ENCODE peak calls at places on chromosome 13, in six cellular contexts. C is AG04450, L is body of pancreas, M is heart right ventricle, K is neural progenitor cell, S is dorsolateral prefrontal cortex. Y is an unnamed sample.

GRCh38 chr13:43783820-43784219 is 3.0 kb downstream of the ENOX1 start:
- DNase-seq in K (peak; percentile 55), S (no peak), M (no peak), L (peak; percentile 43), C (no peak), Y (no peak)

GRCh38 chr13:40445557-40445990 is 220.9 kb downstream of the FOXO1 start:
- DNase-seq in C (no peak), S (no peak), K (no peak), M (peak; percentile 56), L (peak; percentile 85), Y (peak; percentile 78)

GRCh38 chr13:23160241-23161175 is 20.3 kb upstream of the SGCG start:
- DNase-seq in S (no peak), L (no peak), M (no peak), K (peak; percentile 53), C (no peak), Y (no peak)

GRCh38 chr13:41563501-41564001 is 106.2 kb downstream of the RGCC start:
- DNase-seq in L (no peak), C (no peak), S (no peak), K (no peak), M (no peak), Y (no peak)

GRCh38 chr13:32267836-32268439 is 47.2 kb downstream of the ZAR1L start:
- DNase-seq in K (peak; percentile 27), C (no peak), L (peak; percentile 41), M (no peak), S (no peak), Y (no peak)

GRCh38 chr13:99371956-99372355 is 64.8 kb upstream of the GPR183 start:
- DNase-seq in K (no peak), S (no peak), C (no peak), M (no peak), L (peak; percentile 40), Y (no peak)

GRCh38 chr13:44795176-44795575 is 194.1 kb downstream of the NUFIP1 start:
- DNase-seq in S (no peak), L (no peak), C (no peak), M (no peak), K (no peak), Y (no peak)

GRCh38 chr13:49367640-49368431 is 76.0 kb downstream of the CAB39L start:
- DNase-seq in K (peak; percentile 67), L (no peak), C (no peak), S (no peak), M (no peak), Y (no peak)

GRCh38 chr13:66519259-66519658 is 710.9 kb downstream of the PCDH9 start:
- DNase-seq in M (no peak), S (no peak), L (no peak), K (no peak), C (no peak), Y (no peak)

GRCh38 chr13:27924529-27925141 is 4.8 kb downstream of the PDX1 start:
- DNase-seq in K (peak; percentile 42), L (no peak), M (no peak), S (no peak), C (no peak), Y (no peak)

GRCh38 chr13:113936166-113936565 is 37.7 kb downstream of the C13orf46 start:
- DNase-seq in C (no peak), K (no peak), S (no peak), M (no peak), L (no peak), Y (peak; percentile 9)

GRCh38 chr13:99916366-99917103 is 55.0 kb downstream of the ZIC5 start:
- DNase-seq in L (peak; percentile 55), M (no peak), S (no peak), C (peak; percentile 33), K (peak; percentile 49), Y (no peak)

GRCh38 chr13:105969761-105970160 is 565.7 kb downstream of the EFNB2 start:
- DNase-seq in C (no peak), M (no peak), S (no peak), L (no peak), K (no peak), Y (no peak)

GRCh38 chr13:110562696-110563462 is 1.4 kb upstream of the RAB20 start:
- DNase-seq in M (no peak), L (no peak), S (no peak), C (no peak), K (no peak), Y (no peak)

GRCh38 chr13:27170221-27170520 is 1.4 kb downstream of the USP12 start:
- DNase-seq in S (no peak), K (no peak), M (no peak), L (no peak), C (no peak), Y (no peak)

GRCh38 chr13:40146586-40147240 is 491.3 kb downstream of the COG6 start:
- DNase-seq in K (no peak), S (no peak), M (no peak), C (no peak), L (no peak), Y (no peak)

GRCh38 chr13:93244141-93244917 is 17.7 kb downstream of the GPC6 start:
- DNase-seq in S (peak; percentile 40), K (peak; percentile 51), L (no peak), M (no peak), C (no peak), Y (peak; percentile 28)

GRCh38 chr13:33251131-33251629 is 34.4 kb downstream of the STARD13 start:
- DNase-seq in S (no peak), L (peak; percentile 40), K (no peak), C (peak; percentile 97), M (no peak), Y (peak; percentile 45)

GRCh38 chr13:61286148-61286745 is 129.4 kb downstream of the PCDH20 start:
- DNase-seq in L (no peak), M (no peak), K (peak; percentile 53), S (no peak), C (no peak), Y (no peak)

GRCh38 chr13:43830481-43830873 is 43.7 kb upstream of the ENOX1 start:
- DNase-seq in C (peak; percentile 45), S (no peak), K (no peak), L (no peak), M (no peak), Y (no peak)

GRCh38 chr13:32086366-32086765 is 54.8 kb downstream of the FRY start:
- DNase-seq in S (no peak), L (no peak), M (no peak), K (peak; percentile 56), C (no peak), Y (no peak)

GRCh38 chr13:34964558-34964957 is 22.5 kb downstream of the NBEA start:
- DNase-seq in K (no peak), M (no peak), C (no peak), S (no peak), L (no peak), Y (no peak)

GRCh38 chr13:79679334-79679733 is 198.4 kb downstream of the NDFIP2 start:
- DNase-seq in K (peak; percentile 87), S (peak; percentile 33), C (peak; percentile 26), L (peak; percentile 81), M (peak; percentile 44), Y (peak; percentile 75)

GRCh38 chr13:78137404-78138142 is 218.9 kb upstream of the EDNRB start:
- DNase-seq in C (peak; percentile 49), M (no peak), S (no peak), K (peak; percentile 84), L (peak; percentile 29), Y (no peak)

GRCh38 chr13:26618726-26619125 is 61.2 kb downstream of the WASF3 start:
- DNase-seq in K (no peak), M (no peak), S (no peak), L (no peak), C (no peak), Y (no peak)

GRCh38 chr13:50730496-50731171 is 112.9 kb downstream of the DLEU7 start:
- DNase-seq in S (no peak), M (no peak), L (no peak), K (no peak), C (no peak), Y (no peak)

GRCh38 chr13:50732712-50733111 is 110.8 kb downstream of the DLEU7 start:
- DNase-seq in M (no peak), K (no peak), S (no peak), L (no peak), C (no peak), Y (no peak)

GRCh38 chr13:50731400-50731799 is 112.1 kb downstream of the DLEU7 start:
- DNase-seq in C (no peak), M (no peak), L (no peak), K (no peak), S (no peak), Y (peak; percentile 50)

GRCh38 chr13:50733392-50733791 is 110.1 kb downstream of the DLEU7 start:
- DNase-seq in M (no peak), K (no peak), S (no peak), L (no peak), C (no peak), Y (no peak)

GRCh38 chr13:50735071-50735470 is 108.4 kb downstream of the DLEU7 start:
- DNase-seq in L (no peak), C (no peak), K (no peak), S (no peak), M (no peak), Y (no peak)
- H3K27ac ChIP-seq in L (no peak overlapping the region), C (no peak overlapping the region), K (no peak overlapping the region), S (no peak overlapping the region), M (no peak overlapping the region), Y (no peak overlapping the region)

GRCh38 chr13:20860844-20861243 is 41.7 kb downstream of the XPO4 start:
- DNase-seq in K (no peak), S (no peak), C (no peak), M (no peak), L (no peak), Y (no peak)
- TF ChIP-seq CTCF in K (no peak), S (no peak), C (no peak), M (no peak), L (no peak), Y (no peak)

DNA sequence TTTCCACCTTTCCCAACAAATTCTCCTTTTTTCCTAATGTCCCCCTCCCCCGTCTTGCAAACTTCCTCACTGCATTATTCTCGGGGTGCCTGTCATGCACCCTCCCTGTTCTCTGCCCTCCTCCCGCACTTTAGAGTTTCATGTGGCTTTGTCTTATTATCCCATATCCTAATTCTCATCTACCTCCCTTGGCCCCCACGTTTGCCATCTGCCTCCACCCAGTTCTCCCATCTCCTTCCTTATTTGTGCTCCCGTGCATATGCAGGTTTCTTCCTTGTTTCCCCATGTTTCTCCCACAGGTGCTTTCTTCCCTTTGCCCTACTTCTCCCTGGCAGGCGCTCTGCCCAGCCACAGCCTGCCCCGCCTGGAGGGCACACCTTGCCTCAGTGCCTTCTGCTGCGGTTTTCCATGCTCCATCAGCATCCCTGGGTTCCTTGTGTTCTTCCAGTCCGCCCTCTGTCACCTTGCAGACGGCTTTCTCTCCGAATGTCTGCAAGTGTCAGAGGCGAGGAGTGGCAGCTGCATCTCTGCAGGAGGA is 1.5 kb downstream of the SPATA13 start:
- DNase-seq in K (no peak), M (no peak), C (no peak), L (peak; percentile 61), S (no peak), Y (no peak)
- H3K4me3 ChIP-seq in K (peak overlapping the region; percentile 68), M (peak overlapping the region; percentile 94), C (peak overlapping the region; percentile 84), L (peak overlapping the region; percentile 74), S (peak overlapping the region; percentile 94), Y (peak overlapping the region; percentile 91)

GRCh38 chr13:50636007-50636704 is 207.3 kb downstream of the DLEU7 start:
- DNase-seq in K (peak; percentile 82), C (no peak), S (no peak), M (no peak), L (no peak), Y (no peak)
- H3K27ac ChIP-seq in K (no peak overlapping the region), C (no peak overlapping the region), S (no peak overlapping the region), M (no peak overlapping the region), L (no peak overlapping the region), Y (no peak overlapping the region)

DNA sequence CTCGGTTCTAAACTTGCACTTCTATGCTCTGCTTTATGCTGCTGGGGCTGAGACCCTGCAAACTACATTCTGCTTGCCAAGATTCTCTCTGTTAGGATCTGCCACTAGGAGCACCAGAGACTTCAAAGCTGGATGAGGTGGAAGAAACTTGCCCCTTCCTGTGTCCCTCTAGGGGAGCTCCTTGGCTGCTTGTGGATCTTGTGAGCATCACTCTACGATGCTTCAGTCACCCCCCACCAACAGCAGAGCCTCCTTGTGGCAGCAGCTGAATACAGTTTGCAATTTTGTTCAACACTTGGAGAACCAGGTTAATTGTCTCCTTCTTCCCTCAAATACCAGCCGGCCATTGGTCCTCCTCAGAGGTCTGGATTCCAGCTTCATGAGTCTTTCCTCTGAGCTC is 310.6 kb downstream of the FGF14 start:
- DNase-seq in S (no peak), M (no peak), L (no peak), C (no peak), K (peak; percentile 72), Y (no peak)
- TF ChIP-seq CTCF in S (no peak), M (no peak), L (no peak), C (no peak), K (peak; percentile 50), Y (no peak)